ENCODE peak calls at places on chromosomes 2 and 18, in nine cellular contexts. E is T-helper 2 cell, A is DMS 273 treated with DMSO at 0.1 percent for 48 hours, F is foreskin fibroblast, X is posterior cingulate gyrus, S is spleen, L is fibroblast of the conjunctiva, B is T47D, Z is AG09319. R is an unnamed sample.

GRCh38 chr2:20609349-20609994 is 41.4 kb downstream of the HS1BP3 start:
- DNase-seq in E (no peak), A (no peak), F (peak), X (peak), S (no peak), L (peak), B (peak), Z (no peak), R (peak)

GRCh38 chr2:26172866-26173595 is at the start of gene GAREM2:
- DNase-seq in E (no peak), A (no peak), F (no peak), X (no peak), S (no peak), L (no peak), B (no peak), Z (no peak), R (no peak)

GRCh38 chr18:11322716-11323115 is 173.3 kb upstream of the PIEZO2 start:
- DNase-seq in E (no peak), A (no peak), F (no peak), X (no peak), S (no peak), L (no peak), B (no peak), Z (no peak), R (no peak)

GRCh38 chr2:153487993-153488562 is 9.5 kb upstream of the RPRM start:
- DNase-seq in E (no peak), A (no peak), F (no peak), X (no peak), S (no peak), L (no peak), B (no peak), Z (no peak), R (no peak)

GRCh38 chr18:23135679-23136325 is 517 bp downstream of the CABLES1 start:
- DNase-seq in E (no peak), A (no peak), F (peak), X (no peak), S (peak), L (no peak), B (no peak), Z (no peak), R (no peak)

GRCh38 chr2:119028327-119029174 is 86.6 kb downstream of the MARCO start:
- DNase-seq in E (no peak), A (no peak), F (peak), X (no peak), S (no peak), L (peak), B (peak), Z (no peak), R (no peak)

GRCh38 chr2:224042191-224042696 is 3.2 kb upstream of the SERPINE2 start:
- DNase-seq in E (no peak), A (no peak), F (no peak), X (no peak), S (no peak), L (no peak), B (no peak), Z (no peak), R (peak)

GRCh38 chr2:230944123-230944653 is 19.1 kb upstream of the GPR55 start:
- DNase-seq in E (no peak), A (no peak), F (no peak), X (no peak), S (no peak), L (no peak), B (no peak), Z (no peak), R (no peak)

GRCh38 chr2:235003096-235003775 is 51.4 kb downstream of the SH3BP4 start:
- DNase-seq in E (no peak), A (no peak), F (no peak), X (no peak), S (peak), L (no peak), B (no peak), Z (no peak), R (no peak)

GRCh38 chr2:109396338-109397180 is 217.2 kb downstream of the SEPTIN10 start:
- DNase-seq in E (no peak), A (no peak), F (no peak), X (no peak), S (no peak), L (no peak), B (no peak), Z (no peak), R (no peak)

GRCh38 chr18:66990909-66991308 is 387.0 kb upstream of the CDH19 start:
- DNase-seq in E (no peak), A (no peak), F (no peak), X (no peak), S (no peak), L (no peak), B (no peak), Z (no peak), R (no peak)

GRCh38 chr2:241799522-241800197 is 9.3 kb upstream of the NEU4 start:
- DNase-seq in E (no peak), A (no peak), F (no peak), X (no peak), S (peak), L (no peak), B (no peak), Z (no peak), R (no peak)

GRCh38 chr2:28644760-28645159 is 106.9 kb upstream of the PPP1CB start:
- DNase-seq in E (no peak), A (no peak), F (no peak), X (no peak), S (no peak), L (no peak), B (no peak), Z (no peak), R (no peak)

GRCh38 chr2:223092667-223093066 is 40.7 kb downstream of the KCNE4 start:
- DNase-seq in E (no peak), A (no peak), F (no peak), X (no peak), S (no peak), L (no peak), B (no peak), Z (no peak), R (no peak)

GRCh38 chr2:74373189-74373588 is 6.9 kb downstream of the DCTN1 start:
- DNase-seq in E (no peak), A (no peak), F (no peak), X (no peak), S (no peak), L (peak), B (no peak), Z (no peak), R (peak)

GRCh38 chr2:235543126-235543750 is 49.4 kb downstream of the AGAP1 start:
- DNase-seq in E (no peak), A (no peak), F (no peak), X (peak), S (peak), L (no peak), B (no peak), Z (no peak), R (no peak)

GRCh38 chr18:8601277-8602032 is 7.8 kb upstream of the RAB12 start:
- DNase-seq in E (no peak), A (no peak), F (no peak), X (no peak), S (no peak), L (no peak), B (no peak), Z (no peak), R (no peak)

GRCh38 chr2:8966123-8966908 is 37.2 kb downstream of the MBOAT2 start:
- DNase-seq in E (no peak), A (no peak), F (no peak), X (no peak), S (no peak), L (no peak), B (no peak), Z (no peak), R (no peak)

GRCh38 chr2:16656087-16656486 is 9.5 kb downstream of the CYRIA start:
- DNase-seq in E (no peak), A (no peak), F (no peak), X (no peak), S (no peak), L (no peak), B (no peak), Z (no peak), R (no peak)

GRCh38 chr18:22279741-22280452 is 110.5 kb downstream of the GATA6 start:
- DNase-seq in E (no peak), A (no peak), F (no peak), X (no peak), S (no peak), L (no peak), B (no peak), Z (no peak), R (no peak)

GRCh38 chr2:85523906-85524566 is 14.9 kb upstream of the MAT2A start:
- DNase-seq in E (no peak), A (no peak), F (no peak), X (no peak), S (peak), L (no peak), B (peak), Z (no peak), R (no peak)

GRCh38 chr18:48490641-48491040 is 48.2 kb upstream of the CTIF start:
- DNase-seq in E (no peak), A (no peak), F (no peak), X (no peak), S (no peak), L (no peak), B (no peak), Z (no peak), R (no peak)

GRCh38 chr2:35783723-35784122 is 571.9 kb upstream of the CRIM1 start:
- DNase-seq in E (no peak), A (no peak), F (no peak), X (no peak), S (no peak), L (no peak), B (peak), Z (no peak), R (no peak)

GRCh38 chr2:54063967-54064535 is 51.4 kb upstream of the ACYP2 start:
- DNase-seq in E (no peak), A (no peak), F (no peak), X (no peak), S (no peak), L (no peak), B (no peak), Z (no peak), R (no peak)